ENCODE peak calls at places on chromosomes 3 and 15, in seven cellular contexts. Q is sigmoid colon, F is upper lobe of right lung, O is heart left ventricle, Y is PC-9, R is GM06990, K is HCT116. E is an unnamed sample.

GRCh38 chr15:39246523-39246922 is 334.4 kb upstream of the THBS1 start:
- DNase-seq in Q (no peak), F (no peak), O (no peak), Y (no peak), R (no peak), K (no peak), E (no peak)

GRCh38 chr3:113249111-113249510 is 37.8 kb downstream of the BOC start:
- DNase-seq in Q (peak; percentile 74), F (no peak), O (no peak), Y (no peak), R (no peak), K (no peak), E (no peak)

GRCh38 chr3:13419356-13420050 is 619 bp downstream of the NUP210 start:
- DNase-seq in Q (no peak), F (peak; percentile 86), O (peak; percentile 52), Y (peak; percentile 28), R (peak; percentile 76), K (no peak), E (peak; percentile 77)

GRCh38 chr15:67501177-67501835 is 19.6 kb upstream of the C15orf61 start:
- DNase-seq in Q (no peak), F (no peak), O (no peak), Y (no peak), R (no peak), K (no peak), E (no peak)

GRCh38 chr3:65935724-65936123 is 103.0 kb downstream of the MAGI1 start:
- DNase-seq in Q (no peak), F (no peak), O (no peak), Y (no peak), R (no peak), K (no peak), E (no peak)

GRCh38 chr3:69499899-69500316 is 114.0 kb upstream of the FRMD4B start:
- DNase-seq in Q (peak; percentile 66), F (peak; percentile 72), O (peak; percentile 63), Y (no peak), R (no peak), K (no peak), E (peak; percentile 68)

GRCh38 chr3:32384938-32385337 is 6.7 kb upstream of the CMTM7 start:
- DNase-seq in Q (no peak), F (no peak), O (peak; percentile 41), Y (no peak), R (no peak), K (no peak), E (no peak)

GRCh38 chr3:142849148-142849547 is 39.7 kb downstream of the PCOLCE2 start:
- DNase-seq in Q (no peak), F (no peak), O (no peak), Y (no peak), R (no peak), K (no peak), E (no peak)

GRCh38 chr3:186942168-186942567 is 11.8 kb downstream of the ST6GAL1 start:
- DNase-seq in Q (no peak), F (no peak), O (no peak), Y (no peak), R (no peak), K (no peak), E (no peak)

GRCh38 chr3:30510596-30510995 is 95.8 kb upstream of the TGFBR2 start:
- DNase-seq in Q (no peak), F (no peak), O (no peak), Y (no peak), R (no peak), K (no peak), E (no peak)

GRCh38 chr3:119702530-119703527 is at the start of gene CFAP91:
- DNase-seq in Q (peak; percentile 99), F (peak; percentile 99), O (peak; percentile 96), Y (peak; percentile 88), R (peak; percentile 86), K (peak; percentile 68), E (peak; percentile 98)

GRCh38 chr3:112963683-112964082 is 11.2 kb downstream of the CD200R1 start:
- DNase-seq in Q (no peak), F (no peak), O (no peak), Y (no peak), R (no peak), K (no peak), E (no peak)

GRCh38 chr3:69926385-69926784 is 73.1 kb upstream of the SAMMSON start:
- DNase-seq in Q (no peak), F (no peak), O (no peak), Y (no peak), R (no peak), K (no peak), E (no peak)

GRCh38 chr3:16596352-16597032 is 8.7 kb downstream of the DAZL start:
- DNase-seq in Q (no peak), F (no peak), O (no peak), Y (no peak), R (peak; percentile 39), K (no peak), E (no peak)

GRCh38 chr3:20055020-20055775 is 15.0 kb downstream of the KAT2B start:
- DNase-seq in Q (no peak), F (no peak), O (no peak), Y (no peak), R (no peak), K (no peak), E (no peak)

GRCh38 chr3:157094751-157095480 is 65.0 kb downstream of the CCNL1 start:
- DNase-seq in Q (no peak), F (no peak), O (peak; percentile 27), Y (no peak), R (no peak), K (no peak), E (no peak)

GRCh38 chr15:73727330-73728018 is 25.7 kb downstream of the INSYN1 start:
- DNase-seq in Q (no peak), F (no peak), O (peak; percentile 54), Y (no peak), R (no peak), K (no peak), E (no peak)

GRCh38 chr15:85649372-85649771 is 145.4 kb downstream of the KLHL25 start:
- DNase-seq in Q (no peak), F (no peak), O (no peak), Y (no peak), R (peak; percentile 43), K (no peak), E (no peak)

GRCh38 chr15:67154249-67154648 is 88.8 kb downstream of the SMAD3 start:
- DNase-seq in Q (peak; percentile 26), F (no peak), O (no peak), Y (no peak), R (no peak), K (no peak), E (no peak)

GRCh38 chr3:150783920-150784746 is 21.2 kb upstream of the SIAH2 start:
- DNase-seq in Q (no peak), F (no peak), O (no peak), Y (no peak), R (no peak), K (no peak), E (no peak)

GRCh38 chr15:58331562-58331902 is 100.3 kb upstream of the LIPC start:
- DNase-seq in Q (no peak), F (no peak), O (no peak), Y (no peak), R (no peak), K (no peak), E (no peak)

GRCh38 chr3:195001961-195002861 is 268.7 kb downstream of the XXYLT1 start:
- DNase-seq in Q (no peak), F (peak; percentile 76), O (peak; percentile 79), Y (peak; percentile 90), R (peak; percentile 41), K (peak; percentile 37), E (peak; percentile 75)

GRCh38 chr15:69713726-69714559 is 261.3 kb downstream of the RPLP1 start:
- DNase-seq in Q (no peak), F (no peak), O (no peak), Y (peak; percentile 41), R (peak; percentile 73), K (no peak), E (no peak)

GRCh38 chr3:116971531-116971930 is 262.0 kb downstream of the TUSC7 start:
- DNase-seq in Q (no peak), F (no peak), O (peak; percentile 22), Y (no peak), R (no peak), K (no peak), E (no peak)

DNA sequence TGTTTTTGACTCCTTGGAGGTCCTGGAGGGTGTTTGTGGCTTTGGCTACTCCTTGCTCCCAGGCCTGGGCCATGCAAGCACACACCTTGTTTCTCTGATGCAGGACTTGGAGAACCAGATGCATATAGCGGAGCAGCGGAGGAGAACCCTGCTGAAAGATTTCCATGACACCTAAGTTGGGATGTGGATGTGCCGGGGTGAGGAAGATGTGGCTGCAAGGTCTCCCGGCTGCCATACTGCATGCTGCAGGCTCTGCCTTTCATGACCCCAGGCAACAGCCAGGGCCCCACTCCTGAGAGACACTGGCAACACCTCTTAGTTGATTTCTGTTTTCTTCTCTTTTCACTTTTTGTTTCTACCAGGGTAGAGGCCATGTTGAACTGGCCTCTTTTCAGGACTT is 6.9 kb upstream of the P4HTM start:
- DNase-seq in Q (no peak), F (no peak), O (no peak), Y (no peak), R (no peak), K (no peak), E (no peak)
- H3K36me3 ChIP-seq in Q (peaks cover 58% of the 10 kb centered on the region), F (peaks cover 75% of the 10 kb centered on the region), O (peaks cover 81% of the 10 kb centered on the region), Y (peaks cover 3% of the 10 kb centered on the region), R (peaks cover 30% of the 10 kb centered on the region), K (peaks cover 45% of the 10 kb centered on the region), E (peaks cover 78% of the 10 kb centered on the region)

DNA sequence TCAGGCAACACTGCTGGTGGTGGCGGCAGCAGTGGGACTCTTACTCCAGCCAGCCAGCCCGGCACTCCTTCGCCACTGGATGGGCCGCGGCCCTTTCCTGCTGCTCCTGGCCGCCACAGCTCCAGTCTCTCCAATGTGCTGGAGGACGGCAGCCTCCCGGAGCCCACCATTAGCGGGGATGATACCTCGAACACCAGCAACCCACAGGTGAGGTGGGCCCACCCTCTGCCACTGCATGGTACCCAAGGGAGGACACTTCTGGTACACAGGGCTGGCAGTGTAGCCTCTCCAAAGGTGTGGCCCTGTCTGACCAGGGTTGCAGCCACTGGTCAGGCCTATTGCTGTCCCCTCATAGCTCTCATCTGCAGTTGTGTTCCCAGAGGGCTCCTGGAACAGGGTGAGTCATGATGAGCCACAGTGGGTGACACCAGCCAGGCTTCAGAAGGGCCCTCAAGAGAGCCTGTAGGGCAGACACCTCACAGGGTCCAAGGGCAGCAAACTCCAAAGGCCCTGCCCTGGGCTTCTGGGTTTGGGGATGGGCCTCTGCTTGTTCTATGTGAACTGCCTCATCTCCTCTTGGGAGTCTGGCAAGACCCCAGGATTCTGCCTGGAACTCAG is 20.8 kb downstream of the NBEAL2 start:
- DNase-seq in Q (no peak), F (no peak), O (no peak), Y (no peak), R (no peak), K (no peak), E (peak; percentile 35)
- H3K36me3 ChIP-seq in Q (peaks cover 30% of the 10 kb centered on the region), F (peaks cover 61% of the 10 kb centered on the region), O (peaks cover 88% of the 10 kb centered on the region), Y (no peaks in the 10 kb centered on the region), R (peaks cover 75% of the 10 kb centered on the region), K (peaks cover 17% of the 10 kb centered on the region), E (peaks cover 99% of the 10 kb centered on the region)

GRCh38 chr3:27387625-27388024 is 18.4 kb upstream of the NEK10 start:
- DNase-seq in Q (peak; percentile 71), F (no peak), O (no peak), Y (no peak), R (no peak), K (no peak), E (no peak)

GRCh38 chr3:27380433-27381357 is 11.5 kb upstream of the NEK10 start:
- DNase-seq in Q (no peak), F (no peak), O (no peak), Y (no peak), R (no peak), K (no peak), E (no peak)

GRCh38 chr3:27385504-27385903 is 16.3 kb upstream of the NEK10 start:
- DNase-seq in Q (no peak), F (no peak), O (no peak), Y (no peak), R (no peak), K (no peak), E (no peak)
- H3K36me3 ChIP-seq in Q (peaks cover 14% of the 10 kb centered on the region), F (peaks cover 10% of the 10 kb centered on the region), O (peaks cover 69% of the 10 kb centered on the region), Y (peaks cover 27% of the 10 kb centered on the region), R (peaks cover 2% of the 10 kb centered on the region), K (peaks cover 24% of the 10 kb centered on the region), E (peaks cover 47% of the 10 kb centered on the region)

GRCh38 chr15:42687740-42688139 is 49.2 kb downstream of the CDAN1 start:
- DNase-seq in Q (no peak), F (no peak), O (no peak), Y (no peak), R (no peak), K (no peak), E (no peak)
- H3K36me3 ChIP-seq in Q (peaks cover 78% of the 10 kb centered on the region), F (peaks cover 72% of the 10 kb centered on the region), O (peaks cover 81% of the 10 kb centered on the region), Y (no peaks in the 10 kb centered on the region), R (peaks cover 1% of the 10 kb centered on the region), K (peaks cover 4% of the 10 kb centered on the region), E (peaks cover 99% of the 10 kb centered on the region)

E was measured in lower lobe of right lung.